ENCODE peak calls at places on chromosomes 6 and 20, in nine cellular contexts. Z, P, Y, G, O, N, E, S and C are unnamed samples.

GRCh38 chr6:69090132-69090531 is 455.1 kb downstream of the ADGRB3 start:
- DNase-seq in P (peak), E (no peak), Z (no peak), O (peak), N (peak), S (no peak), Y (no peak), G (no peak), C (peak)

GRCh38 chr6:118620202-118620601 is 31.2 kb downstream of the CEP85L start:
- DNase-seq in P (no peak), O (no peak), E (no peak), S (no peak), G (no peak), Z (no peak), N (no peak), Y (no peak), C (no peak)

GRCh38 chr6:6730831-6731230 is 142.3 kb downstream of the LY86 start:
- DNase-seq in S (no peak), G (no peak), O (peak), Z (no peak), P (peak), E (no peak), Y (no peak), N (peak), C (no peak)

GRCh38 chr20:23147964-23148720 is 62.0 kb upstream of the CD93 start:
- DNase-seq in Y (no peak), Z (peak), O (peak), E (peak), S (no peak), P (peak), G (peak), N (peak), C (peak)

GRCh38 chr6:118551673-118552063 is 3.6 kb downstream of the PLN start:
- DNase-seq in P (peak), N (peak), S (no peak), O (peak), E (no peak), Z (no peak), G (no peak), Y (no peak), C (no peak)

GRCh38 chr6:22886881-22887581 is 317.7 kb downstream of the HDGFL1 start:
- DNase-seq in Z (no peak), Y (no peak), E (no peak), N (peak), O (peak), S (no peak), P (no peak), G (no peak), C (no peak)

GRCh38 chr20:4848041-4848440 is 126.3 kb downstream of the PRND start:
- DNase-seq in G (no peak), P (no peak), N (no peak), Y (no peak), E (no peak), Z (no peak), S (no peak), O (no peak), C (no peak)

GRCh38 chr6:112286010-112286409 is 31.6 kb upstream of the LAMA4 start:
- DNase-seq in Y (no peak), E (peak), N (no peak), G (peak), Z (peak), O (no peak), S (no peak), P (peak), C (no peak)

GRCh38 chr6:116229287-116229913 is 24.5 kb downstream of the TSPYL4 start:
- DNase-seq in S (no peak), G (peak), P (peak), Z (peak), E (no peak), Y (peak), O (peak), N (peak), C (peak)

GRCh38 chr6:14224359-14225103 is 107.0 kb downstream of the CD83 start:
- DNase-seq in G (no peak), P (no peak), N (no peak), S (no peak), Y (no peak), Z (no peak), O (no peak), E (no peak), C (no peak)

GRCh38 chr6:109192865-109193264 is 97.6 kb downstream of the CEP57L1 start:
- DNase-seq in Z (no peak), E (no peak), P (no peak), G (no peak), Y (no peak), N (no peak), O (no peak), S (no peak), C (no peak)

GRCh38 chr6:62298745-62299392 is 12.8 kb upstream of the KHDRBS2 start:
- DNase-seq in N (no peak), Z (no peak), G (no peak), Y (no peak), P (no peak), E (no peak), S (no peak), O (no peak), C (no peak)

GRCh38 chr6:110484321-110484720 is 7.9 kb upstream of the SLC22A16 start:
- DNase-seq in Z (no peak), O (no peak), G (no peak), E (peak), S (no peak), Y (no peak), P (no peak), N (peak), C (no peak)

GRCh38 chr20:4554346-4554745 is 167.4 kb upstream of the PRND start:
- DNase-seq in Z (no peak), S (no peak), P (no peak), G (no peak), N (no peak), O (no peak), Y (no peak), E (no peak), C (no peak)

GRCh38 chr6:150004101-150004782 is 21.1 kb downstream of the RAET1L start:
- DNase-seq in Z (no peak), G (no peak), S (no peak), Y (no peak), O (no peak), P (no peak), E (no peak), N (no peak), C (no peak)

GRCh38 chr6:41074692-41075436 is 2.1 kb downstream of the NFYA start:
- DNase-seq in Z (no peak), G (no peak), Y (no peak), P (peak), O (peak), N (no peak), S (no peak), E (no peak), C (no peak)